ENCODE peak calls at places on chromosomes 4 and X, in six cellular contexts. One of them, this sample, is unnamed.

GRCh38 chrX:111013778-111014455 is 82.1 kb upstream of the PAK3 start:
- ATAC-seq in psoas muscle: no peak
- ATAC-seq in right lobe of liver: peak
- ATAC-seq in natural killer cell: no peak
- ATAC-seq in upper lobe of left lung: no peak
- ATAC-seq in CD4-positive, alpha-beta T cell: no peak
- ATAC-seq in this sample: no peak

GRCh38 chr4:15913631-15913970 is 24.9 kb downstream of the FGFBP1 start:
- ATAC-seq in psoas muscle: no peak
- ATAC-seq in CD4-positive, alpha-beta T cell: no peak
- ATAC-seq in natural killer cell: no peak
- ATAC-seq in upper lobe of left lung: no peak
- ATAC-seq in right lobe of liver: no peak
- ATAC-seq in this sample: no peak

GRCh38 chr4:152301381-152301780 is 234.5 kb downstream of the FBXW7 start:
- ATAC-seq in upper lobe of left lung: no peak
- ATAC-seq in psoas muscle: no peak
- ATAC-seq in CD4-positive, alpha-beta T cell: no peak
- ATAC-seq in natural killer cell: no peak
- ATAC-seq in right lobe of liver: no peak
- ATAC-seq in this sample: no peak

GRCh38 chr4:47011189-47011518 is 17.8 kb upstream of the GABRA4 start:
- ATAC-seq in CD4-positive, alpha-beta T cell: no peak
- ATAC-seq in natural killer cell: peak
- ATAC-seq in upper lobe of left lung: no peak
- ATAC-seq in psoas muscle: no peak
- ATAC-seq in right lobe of liver: no peak
- ATAC-seq in this sample: no peak

GRCh38 chr4:85783483-85783882 is 308.5 kb downstream of the ARHGAP24 start:
- ATAC-seq in psoas muscle: no peak
- ATAC-seq in upper lobe of left lung: no peak
- ATAC-seq in CD4-positive, alpha-beta T cell: no peak
- ATAC-seq in right lobe of liver: no peak
- ATAC-seq in natural killer cell: no peak
- ATAC-seq in this sample: no peak

GRCh38 chrX:20211261-20211786 is 55.4 kb downstream of the RPS6KA3 start:
- ATAC-seq in natural killer cell: peak
- ATAC-seq in CD4-positive, alpha-beta T cell: no peak
- ATAC-seq in right lobe of liver: peak
- ATAC-seq in upper lobe of left lung: no peak
- ATAC-seq in psoas muscle: no peak
- ATAC-seq in this sample: no peak

GRCh38 chr4:186726150-186726439 is 2.4 kb upstream of the FAT1 start:
- ATAC-seq in psoas muscle: peak
- ATAC-seq in natural killer cell: no peak
- ATAC-seq in right lobe of liver: peak
- ATAC-seq in upper lobe of left lung: no peak
- ATAC-seq in CD4-positive, alpha-beta T cell: no peak
- ATAC-seq in this sample: peak

GRCh38 chrX:13076176-13076956 is 31.9 kb upstream of the FAM9C start:
- ATAC-seq in natural killer cell: no peak
- ATAC-seq in upper lobe of left lung: no peak
- ATAC-seq in CD4-positive, alpha-beta T cell: no peak
- ATAC-seq in psoas muscle: no peak
- ATAC-seq in right lobe of liver: no peak
- ATAC-seq in this sample: no peak

GRCh38 chrX:154485150-154486051 is 1.0 kb downstream of the UBL4A start:
- ATAC-seq in natural killer cell: no peak
- ATAC-seq in right lobe of liver: no peak
- ATAC-seq in CD4-positive, alpha-beta T cell: no peak
- ATAC-seq in upper lobe of left lung: no peak
- ATAC-seq in psoas muscle: peak
- ATAC-seq in this sample: no peak

GRCh38 chrX:45774961-45775360 is 574.3 kb upstream of the DIPK2B start:
- ATAC-seq in upper lobe of left lung: no peak
- ATAC-seq in psoas muscle: no peak
- ATAC-seq in right lobe of liver: no peak
- ATAC-seq in natural killer cell: no peak
- ATAC-seq in CD4-positive, alpha-beta T cell: no peak
- ATAC-seq in this sample: no peak

GRCh38 chrX:39856472-39857121 is 241.2 kb downstream of the BCOR start:
- ATAC-seq in psoas muscle: no peak
- ATAC-seq in right lobe of liver: peak
- ATAC-seq in natural killer cell: no peak
- ATAC-seq in CD4-positive, alpha-beta T cell: no peak
- ATAC-seq in upper lobe of left lung: no peak
- ATAC-seq in this sample: no peak

GRCh38 chrX:129792586-129793291 is 13.0 kb downstream of the SASH3 start:
- ATAC-seq in right lobe of liver: no peak
- ATAC-seq in upper lobe of left lung: no peak
- ATAC-seq in psoas muscle: no peak
- ATAC-seq in natural killer cell: no peak
- ATAC-seq in CD4-positive, alpha-beta T cell: no peak
- ATAC-seq in this sample: no peak

GRCh38 chr4:33150139-33150538 is 2430.0 kb downstream of the PCDH7 start:
- ATAC-seq in psoas muscle: no peak
- ATAC-seq in upper lobe of left lung: no peak
- ATAC-seq in CD4-positive, alpha-beta T cell: no peak
- ATAC-seq in right lobe of liver: no peak
- ATAC-seq in natural killer cell: no peak
- ATAC-seq in this sample: no peak

GRCh38 chr4:187128971-187129370 is 405.3 kb upstream of the FAT1 start:
- ATAC-seq in CD4-positive, alpha-beta T cell: no peak
- ATAC-seq in natural killer cell: no peak
- ATAC-seq in psoas muscle: no peak
- ATAC-seq in upper lobe of left lung: no peak
- ATAC-seq in right lobe of liver: no peak
- ATAC-seq in this sample: no peak

GRCh38 chr4:102562995-102563394 is 61.8 kb downstream of the NFKB1 start:
- ATAC-seq in right lobe of liver: no peak
- ATAC-seq in CD4-positive, alpha-beta T cell: no peak
- ATAC-seq in psoas muscle: no peak
- ATAC-seq in upper lobe of left lung: no peak
- ATAC-seq in natural killer cell: no peak
- ATAC-seq in this sample: no peak

GRCh38 chr4:123133397-123134050 is 211.1 kb upstream of the NUDT6 start:
- ATAC-seq in upper lobe of left lung: no peak
- ATAC-seq in psoas muscle: no peak
- ATAC-seq in natural killer cell: no peak
- ATAC-seq in right lobe of liver: no peak
- ATAC-seq in CD4-positive, alpha-beta T cell: no peak
- ATAC-seq in this sample: no peak

GRCh38 chr4:127759893-127760292 is 22.2 kb upstream of the HSPA4L start:
- ATAC-seq in right lobe of liver: peak
- ATAC-seq in upper lobe of left lung: no peak
- ATAC-seq in psoas muscle: no peak
- ATAC-seq in CD4-positive, alpha-beta T cell: no peak
- ATAC-seq in natural killer cell: no peak
- ATAC-seq in this sample: no peak

GRCh38 chr4:47525154-47525819 is 40.2 kb downstream of the ATP10D start:
- ATAC-seq in psoas muscle: peak
- ATAC-seq in right lobe of liver: no peak
- ATAC-seq in natural killer cell: no peak
- ATAC-seq in CD4-positive, alpha-beta T cell: no peak
- ATAC-seq in upper lobe of left lung: no peak
- ATAC-seq in this sample: peak

GRCh38 chr4:103497692-103498091 is 222.1 kb downstream of the TACR3 start:
- ATAC-seq in psoas muscle: no peak
- ATAC-seq in natural killer cell: no peak
- ATAC-seq in CD4-positive, alpha-beta T cell: no peak
- ATAC-seq in right lobe of liver: no peak
- ATAC-seq in upper lobe of left lung: no peak
- ATAC-seq in this sample: no peak

GRCh38 chrX:2342878-2343277 is 157.9 kb downstream of the DHRSX start:
- ATAC-seq in psoas muscle: no peak
- ATAC-seq in CD4-positive, alpha-beta T cell: no peak
- ATAC-seq in upper lobe of left lung: no peak
- ATAC-seq in right lobe of liver: no peak
- ATAC-seq in natural killer cell: no peak
- ATAC-seq in this sample: no peak

DNA sequence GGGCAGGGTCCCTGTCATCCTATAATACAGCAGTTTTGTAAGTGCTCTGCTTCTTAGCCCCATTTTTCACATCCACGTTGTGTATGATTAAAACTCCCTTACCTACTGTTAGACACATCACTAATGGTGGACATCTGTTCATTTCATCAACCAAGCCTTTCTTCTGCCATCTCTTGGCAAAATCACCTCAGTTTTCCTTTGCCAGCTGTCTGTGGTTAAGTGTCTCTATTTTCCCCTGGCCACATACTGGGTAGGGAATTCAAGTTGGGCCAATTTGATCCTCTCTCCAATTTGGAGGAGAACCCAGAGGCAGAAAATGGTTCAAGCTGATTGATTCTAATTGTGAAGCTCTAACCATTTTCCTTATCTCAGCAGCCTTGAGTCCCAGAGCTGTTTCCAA is 436.1 kb downstream of the PCDH7 start:
- ATAC-seq in natural killer cell: no peak
- ATAC-seq in CD4-positive, alpha-beta T cell: no peak
- ATAC-seq in upper lobe of left lung: no peak
- ATAC-seq in psoas muscle: no peak
- ATAC-seq in right lobe of liver: no peak
- ATAC-seq in this sample: no peak
- TF ChIP-seq CTCF in natural killer cell: no peak
- TF ChIP-seq CTCF in CD4-positive, alpha-beta T cell: no peak
- TF ChIP-seq CTCF in upper lobe of left lung: no peak
- TF ChIP-seq CTCF in psoas muscle: no peak
- TF ChIP-seq CTCF in right lobe of liver: no peak
- TF ChIP-seq CTCF in this sample: no peak

GRCh38 chr4:109572154-109572553 is 12.1 kb downstream of the MCUB start:
- ATAC-seq in upper lobe of left lung: no peak
- ATAC-seq in psoas muscle: no peak
- ATAC-seq in CD4-positive, alpha-beta T cell: no peak
- ATAC-seq in natural killer cell: no peak
- ATAC-seq in right lobe of liver: no peak
- ATAC-seq in this sample: no peak

GRCh38 chr4:109571494-109571893 is 11.4 kb downstream of the MCUB start:
- ATAC-seq in right lobe of liver: no peak
- ATAC-seq in psoas muscle: no peak
- ATAC-seq in CD4-positive, alpha-beta T cell: no peak
- ATAC-seq in natural killer cell: no peak
- ATAC-seq in upper lobe of left lung: no peak
- ATAC-seq in this sample: no peak

GRCh38 chr4:109576462-109576861 is 16.4 kb downstream of the MCUB start:
- ATAC-seq in psoas muscle: no peak
- ATAC-seq in right lobe of liver: no peak
- ATAC-seq in natural killer cell: no peak
- ATAC-seq in upper lobe of left lung: no peak
- ATAC-seq in CD4-positive, alpha-beta T cell: no peak
- ATAC-seq in this sample: peak

GRCh38 chr4:109574931-109575804 is 15.1 kb downstream of the MCUB start:
- ATAC-seq in natural killer cell: no peak
- ATAC-seq in psoas muscle: no peak
- ATAC-seq in right lobe of liver: no peak
- ATAC-seq in upper lobe of left lung: no peak
- ATAC-seq in CD4-positive, alpha-beta T cell: no peak
- ATAC-seq in this sample: no peak

DNA sequence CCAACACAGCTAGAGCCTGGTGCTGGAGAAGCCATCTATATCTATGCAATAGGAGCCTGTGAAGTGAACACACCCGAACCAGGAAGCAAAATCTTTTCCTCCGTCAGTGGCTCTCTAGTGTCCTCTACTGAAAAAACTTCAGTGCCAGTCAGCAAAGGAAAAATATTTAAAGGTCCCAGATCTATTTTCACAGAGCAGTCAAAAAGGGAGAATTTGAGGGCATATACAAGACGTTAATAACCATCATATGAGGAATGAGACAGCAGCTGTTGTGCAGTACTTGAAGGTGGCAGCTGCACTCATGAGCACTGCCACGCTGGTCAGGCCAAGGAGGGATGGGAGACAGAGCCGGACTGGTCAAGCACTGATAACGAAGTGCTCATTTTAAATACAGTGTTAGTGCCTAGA is 14.4 kb downstream of the MCUB start:
- ATAC-seq in CD4-positive, alpha-beta T cell: peak
- ATAC-seq in natural killer cell: peak
- ATAC-seq in right lobe of liver: peak
- ATAC-seq in upper lobe of left lung: no peak
- ATAC-seq in psoas muscle: no peak
- ATAC-seq in this sample: no peak
- TF ChIP-seq CTCF in CD4-positive, alpha-beta T cell: peak
- TF ChIP-seq CTCF in natural killer cell: peak
- TF ChIP-seq CTCF in right lobe of liver: peak
- TF ChIP-seq CTCF in upper lobe of left lung: peak
- TF ChIP-seq CTCF in psoas muscle: no peak
- TF ChIP-seq CTCF in this sample: no peak

DNA sequence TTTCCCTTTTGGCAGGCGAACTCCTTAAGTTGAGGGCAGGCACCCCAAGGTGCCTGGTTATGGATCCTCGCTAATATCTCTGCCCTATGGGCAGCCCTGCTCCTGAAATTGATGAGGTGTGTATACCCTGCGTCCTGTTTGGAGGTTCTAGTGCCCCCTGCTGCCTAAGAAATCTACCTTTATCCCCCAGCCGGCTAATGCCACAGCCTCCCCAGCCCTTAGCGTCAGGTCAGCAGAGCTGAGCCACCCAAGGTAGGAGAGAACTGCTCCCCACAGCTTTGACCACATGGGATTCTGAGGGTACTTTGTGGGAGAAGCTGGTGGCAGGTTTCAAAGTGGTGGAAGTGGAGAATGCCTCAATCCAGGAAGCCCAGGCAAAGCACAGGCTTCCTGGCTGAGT is 50.8 kb downstream of the ANAPC4 start:
- ATAC-seq in psoas muscle: no peak
- ATAC-seq in CD4-positive, alpha-beta T cell: no peak
- ATAC-seq in natural killer cell: no peak
- ATAC-seq in right lobe of liver: no peak
- ATAC-seq in upper lobe of left lung: no peak
- ATAC-seq in this sample: no peak
- TF ChIP-seq CTCF in psoas muscle: no peak
- TF ChIP-seq CTCF in CD4-positive, alpha-beta T cell: no peak
- TF ChIP-seq CTCF in natural killer cell: no peak
- TF ChIP-seq CTCF in right lobe of liver: no peak
- TF ChIP-seq CTCF in upper lobe of left lung: no peak
- TF ChIP-seq CTCF in this sample: no peak

GRCh38 chr4:71229477-71230257 is 109.2 kb upstream of the SLC4A4 start:
- ATAC-seq in natural killer cell: peak
- ATAC-seq in psoas muscle: peak
- ATAC-seq in right lobe of liver: peak
- ATAC-seq in upper lobe of left lung: no peak
- ATAC-seq in CD4-positive, alpha-beta T cell: no peak
- ATAC-seq in this sample: no peak
- TF ChIP-seq CTCF in natural killer cell: peak
- TF ChIP-seq CTCF in psoas muscle: peak
- TF ChIP-seq CTCF in right lobe of liver: peak
- TF ChIP-seq CTCF in upper lobe of left lung: peak
- TF ChIP-seq CTCF in CD4-positive, alpha-beta T cell: no peak
- TF ChIP-seq CTCF in this sample: peak